ENCODE peak calls at places on chromosomes 16 and 17, in four cellular contexts. M is GM20000, X is HTR-8/SVneo, E is GM12865. F is an unnamed sample.
A peak's percentile ranks its signal among the peaks of the same experiment; 100 is the strongest.

GRCh38 chr17:42518755-42519545 is 17.1 kb upstream of the NAGLU start:
- DNase-seq in X (peak; percentile 49), E (no peak), M (no peak), F (peak; percentile 47)

GRCh38 chr17:78736526-78737079 is 45.5 kb downstream of the CYTH1 start:
- DNase-seq in X (no peak), M (peak; percentile 48), E (peak; percentile 93), F (peak; percentile 74)

GRCh38 chr17:21419299-21420239 is 43.4 kb downstream of the KCNJ12 start:
- DNase-seq in M (no peak), E (no peak), X (no peak), F (no peak)

GRCh38 chr17:73770115-73770848 is 126.0 kb upstream of the SDK2 start:
- DNase-seq in M (no peak), E (no peak), X (peak; percentile 30), F (peak; percentile 89)

GRCh38 chr16:58299757-58300349 is 5.0 kb upstream of the PRSS54 start:
- DNase-seq in X (peak; percentile 45), M (no peak), E (peak; percentile 36), F (peak; percentile 33)

GRCh38 chr17:80892019-80892855 is 99.4 kb upstream of the CHMP6 start:
- DNase-seq in E (peak; percentile 95), M (peak; percentile 94), X (peak; percentile 97), F (peak; percentile 88)

GRCh38 chr16:51129105-51129504 is 22.0 kb downstream of the SALL1 start:
- DNase-seq in E (no peak), X (no peak), M (no peak), F (no peak)

GRCh38 chr16:58087209-58087913 is 41.8 kb downstream of the CFAP20 start:
- DNase-seq in E (no peak), M (no peak), X (no peak), F (no peak)

GRCh38 chr17:20944014-20944905 is 98.6 kb downstream of the USP22 start:
- DNase-seq in E (peak; percentile 49), X (no peak), M (peak; percentile 36), F (peak; percentile 74)

GRCh38 chr16:85296859-85297698 is 184.8 kb upstream of the CIBAR2 start:
- DNase-seq in M (peak; percentile 77), E (peak; percentile 45), X (peak; percentile 75), F (peak; percentile 48)

GRCh38 chr17:7183433-7184090 is 4.4 kb upstream of the ASGR1 start:
- DNase-seq in E (no peak), M (no peak), X (no peak), F (peak; percentile 61)

GRCh38 chr17:76948726-76949342 is 80.6 kb downstream of the MGAT5B start:
- DNase-seq in M (no peak), X (no peak), E (no peak), F (no peak)

GRCh38 chr17:28110184-28110583 is 67.7 kb downstream of the NLK start:
- DNase-seq in M (no peak), X (no peak), E (no peak), F (no peak)

GRCh38 chr17:39794249-39794970 is 56.7 kb downstream of the GRB7 start:
- DNase-seq in X (no peak), M (peak; percentile 63), E (peak; percentile 94), F (no peak)

GRCh38 chr17:11981862-11982261 is 15.4 kb downstream of the ZNF18 start:
- DNase-seq in X (no peak), E (no peak), M (no peak), F (no peak)

GRCh38 chr17:39404542-39405378 is 3.3 kb upstream of the FBXL20 start:
- DNase-seq in M (no peak), X (peak; percentile 83), E (peak; percentile 16), F (no peak)

GRCh38 chr17:33778505-33779398 is 476.3 kb upstream of the CCL2 start:
- DNase-seq in X (peak; percentile 46), E (peak; percentile 64), M (peak; percentile 62), F (peak; percentile 54)

GRCh38 chr17:1082579-1082978 is 85.7 kb downstream of the TIMM22 start:
- DNase-seq in M (no peak), E (no peak), X (no peak), F (peak; percentile 79)

GRCh38 chr17:80261159-80261894 is 675 bp downstream of the RNF213 start:
- DNase-seq in E (peak; percentile 70), M (no peak), X (peak; percentile 58), F (peak; percentile 69)

GRCh38 chr16:85688586-85689284 is at the start of gene GINS2:
- DNase-seq in E (peak; percentile 96), X (peak; percentile 99), M (peak; percentile 100), F (peak; percentile 90)

GRCh38 chr17:35167666-35168065 is 20.0 kb downstream of the UNC45B start:
- DNase-seq in E (no peak), X (no peak), M (no peak), F (no peak)

GRCh38 chr17:61400058-61400785 is 579 bp downstream of the TBX2 start:
- DNase-seq in M (peak; percentile 64), X (no peak), E (no peak), F (no peak)

GRCh38 chr16:88202207-88202745 is 180.5 kb upstream of the ZNF469 start:
- DNase-seq in X (no peak), E (no peak), M (no peak), F (peak; percentile 35)

GRCh38 chr17:30336369-30337171 is 2.7 kb upstream of the TMIGD1 start:
- DNase-seq in E (peak; percentile 78), X (peak; percentile 44), M (peak; percentile 49), F (peak; percentile 60)

GRCh38 chr16:24562811-24563210 is 23.4 kb downstream of the RBBP6 start:
- DNase-seq in M (no peak), E (no peak), X (no peak), F (no peak)

GRCh38 chr17:63916566-63917185 is 2.0 kb downstream of the GH1 start:
- DNase-seq in M (no peak), E (no peak), X (no peak), F (no peak)

GRCh38 chr16:49912688-49913087 is 56.8 kb upstream of the ZNF423 start:
- DNase-seq in M (no peak), X (no peak), E (no peak), F (no peak)

GRCh38 chr17:2551493-2551892 is 39.8 kb upstream of the METTL16 start:
- DNase-seq in M (no peak), E (no peak), X (no peak), F (no peak)

GRCh38 chr16:54444851-54445523 is 158.4 kb upstream of the IRX3 start:
- DNase-seq in M (no peak), E (no peak), X (no peak), F (no peak)

GRCh38 chr16:22092143-22092933 is at the start of gene VWA3A:
- DNase-seq in M (no peak), E (no peak), X (no peak), F (peak; percentile 61)

GRCh38 chr17:31313982-31314787 is at the start of gene EVI2B:
- DNase-seq in X (no peak), E (peak; percentile 81), M (peak; percentile 27), F (no peak)

GRCh38 chr17:40191237-40192208 is 14.3 kb downstream of the RAPGEFL1 start:
- DNase-seq in X (peak; percentile 88), E (peak; percentile 76), M (peak; percentile 86), F (peak; percentile 81)

GRCh38 chr16:1309888-1310831 is 724 bp downstream of the UBE2I start:
- DNase-seq in M (peak; percentile 66), X (no peak), E (peak; percentile 64), F (peak; percentile 75)

GRCh38 chr17:77854083-77854758 is 104.3 kb upstream of the TNRC6C start:
- DNase-seq in X (no peak), M (no peak), E (no peak), F (no peak)